ENCODE peak calls at places on chromosomes 13 and 19, in four cellular contexts. D, W, T and N are unnamed samples.

GRCh38 chr13:95624020-95624419 is 20.5 kb downstream of the DZIP1 start:
- DNase-seq in W (no peak), D (no peak), T (peak), N (peak)

GRCh38 chr13:23141964-23142363 is 38.8 kb upstream of the SGCG start:
- DNase-seq in T (no peak), D (no peak), W (no peak), N (no peak)

GRCh38 chr19:35006342-35006998 is 6.3 kb downstream of the GRAMD1A start:
- DNase-seq in T (no peak), W (no peak), D (no peak), N (peak)

GRCh38 chr19:29376855-29377354 is 148.9 kb upstream of the VSTM2B start:
- DNase-seq in T (no peak), D (no peak), W (no peak), N (no peak)

GRCh38 chr19:49113762-49114629 is at the start of gene LIN7B:
- DNase-seq in D (peak), T (peak), W (peak), N (peak)

GRCh38 chr19:17743874-17744273 is 7.4 kb upstream of the FCHO1 start:
- DNase-seq in T (peak), W (no peak), D (peak), N (no peak)

GRCh38 chr19:18109731-18110671 is 12.4 kb downstream of the MAST3 start:
- DNase-seq in T (peak), D (peak), W (peak), N (peak)

GRCh38 chr19:54002495-54003315 is 11.3 kb downstream of the CACNG6 start:
- DNase-seq in D (no peak), W (no peak), T (no peak), N (no peak)

GRCh38 chr13:20991741-20992520 is 69.5 kb downstream of the LATS2 start:
- DNase-seq in T (no peak), D (no peak), W (no peak), N (no peak)

GRCh38 chr19:40210919-40211318 is 7.3 kb downstream of the TTC9B start:
- DNase-seq in D (no peak), T (no peak), W (no peak), N (no peak)

GRCh38 chr13:84684804-84685203 is 802.5 kb upstream of the SLITRK1 start:
- DNase-seq in D (no peak), T (no peak), W (no peak), N (no peak)

GRCh38 chr19:38323276-38323675 is 3.6 kb downstream of the KCNK6 start:
- DNase-seq in W (no peak), D (no peak), T (no peak), N (no peak)